ENCODE peak calls at places on chromosomes 1 and 21, in eight cellular contexts. O is neural progenitor cell, G is breast epithelium, U is uterus, F is upper lobe of right lung, V is cardiac muscle cell, W is AG04450, Y is foreskin keratinocyte. K is an unnamed sample. For H3K27me3, the result is how much of the 10 kb centered on the place peaks cover.

GRCh38 chr1:204997616-204998015 is 45.4 kb upstream of the CNTN2 start:
- DNase-seq in Y (no peak), W (no peak), G (no peak), V (peak), F (no peak), U (no peak), O (no peak), K (no peak)

GRCh38 chr1:94125551-94126514 is 4.9 kb upstream of the ABCA4 start:
- DNase-seq in G (no peak), F (no peak), Y (no peak), V (no peak), U (no peak), W (no peak), O (no peak), K (no peak)

GRCh38 chr1:17016317-17016661 is 4.6 kb upstream of the ATP13A2 start:
- DNase-seq in G (no peak), U (no peak), F (no peak), O (no peak), W (no peak), Y (peak), V (peak), K (no peak)

GRCh38 chr1:35810096-35810860 is 2.5 kb downstream of the AGO4 start:
- DNase-seq in V (peak), G (no peak), O (no peak), Y (peak), F (no peak), U (no peak), W (no peak), K (no peak)

GRCh38 chr1:20153000-20153418 is 13.9 kb downstream of the PLA2G2F start:
- DNase-seq in Y (no peak), V (peak), G (peak), O (peak), F (peak), W (no peak), U (no peak), K (no peak)

GRCh38 chr1:39635205-39635870 is 4.1 kb downstream of the HEYL start:
- DNase-seq in V (peak), G (no peak), O (no peak), F (no peak), W (no peak), Y (no peak), U (no peak), K (no peak)

GRCh38 chr1:156444407-156445001 is 56.1 kb downstream of the MEF2D start:
- DNase-seq in G (no peak), Y (no peak), F (no peak), O (peak), U (no peak), W (no peak), V (peak), K (no peak)

GRCh38 chr1:228154685-228155571 is 5.2 kb downstream of the GJC2 start:
- DNase-seq in U (no peak), F (peak), O (no peak), V (no peak), W (no peak), G (no peak), Y (peak), K (no peak)

GRCh38 chr1:192846950-192847349 is 38.1 kb downstream of the RGS2 start:
- DNase-seq in W (no peak), G (no peak), U (no peak), Y (peak), V (no peak), F (no peak), O (no peak), K (no peak)

GRCh38 chr1:233993651-233994050 is 89.2 kb downstream of the SLC35F3 start:
- DNase-seq in V (no peak), O (no peak), Y (peak), F (no peak), W (no peak), G (no peak), U (no peak), K (no peak)

GRCh38 chr1:170164103-170164763 is 18.5 kb downstream of the NTMT2 start:
- DNase-seq in G (no peak), V (no peak), U (no peak), O (no peak), F (no peak), Y (no peak), W (no peak), K (no peak)

GRCh38 chr1:178189814-178190213 is 95.9 kb downstream of the RASAL2 start:
- DNase-seq in G (no peak), Y (no peak), F (no peak), V (peak), U (no peak), W (no peak), O (peak), K (no peak)

GRCh38 chr1:53061859-53062714 is at the start of gene PODN:
- DNase-seq in G (no peak), Y (no peak), W (no peak), F (peak), V (peak), O (peak), U (peak), K (no peak)

GRCh38 chr1:53062731-53063591 is 948 bp downstream of the PODN start:
- DNase-seq in F (peak), V (no peak), G (no peak), O (peak), U (no peak), Y (no peak), W (no peak), K (no peak)

GRCh38 chr1:53065391-53065790 is 3.4 kb downstream of the PODN start:
- DNase-seq in G (peak), W (no peak), F (no peak), V (no peak), Y (no peak), O (no peak), U (no peak), K (no peak)

GRCh38 chr1:53066433-53066832 is 4.4 kb downstream of the PODN start:
- DNase-seq in Y (no peak), O (no peak), V (no peak), U (peak), W (no peak), G (peak), F (no peak), K (no peak)

DNA sequence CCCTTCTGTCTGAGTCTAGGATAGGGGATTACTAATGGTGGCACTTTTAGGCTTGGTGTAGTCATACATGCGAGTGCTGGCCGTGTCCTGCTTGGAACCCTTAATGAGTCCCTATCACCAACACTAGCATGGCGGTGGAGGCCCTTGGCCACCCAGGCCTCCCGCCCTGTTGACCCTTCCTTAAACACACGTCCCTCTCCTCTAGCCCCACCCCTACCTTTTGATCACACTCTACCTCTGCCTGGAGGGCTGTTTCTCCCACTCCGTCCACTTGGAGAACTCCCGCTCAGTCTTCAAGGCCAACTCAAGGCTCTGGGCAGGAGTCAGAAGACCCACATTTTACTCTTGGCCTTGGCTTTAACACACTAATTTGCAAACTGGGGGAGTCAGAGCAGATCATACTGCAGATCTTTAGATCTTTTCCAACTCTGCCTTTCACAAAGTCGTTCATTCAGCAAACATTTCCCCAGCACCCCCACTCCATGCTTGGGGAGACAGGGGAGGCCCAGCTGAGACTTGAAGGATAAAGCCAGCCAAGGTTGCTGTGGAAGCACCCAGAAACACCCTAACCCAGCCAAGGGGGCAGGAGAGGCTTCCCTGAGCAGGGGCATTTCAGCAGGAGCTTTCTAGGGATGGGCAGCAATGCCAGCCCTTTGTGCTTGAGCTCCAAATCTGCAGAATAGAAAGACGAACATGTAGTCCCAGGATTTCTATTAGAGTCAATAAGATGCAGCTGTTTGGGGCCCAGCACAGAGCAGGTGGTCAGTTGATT is 1.9 kb downstream of the PODN start:
- DNase-seq in U (no peak), G (no peak), Y (no peak), O (no peak), F (no peak), V (no peak), W (no peak), K (no peak)
- H3K27me3 ChIP-seq in U (under half), G (under half), Y (half or more), O (half or more), F (under half), V (half or more), W (under half), K (half or more)

GRCh38 chr1:155184835-155185782 is 11.5 kb downstream of the TRIM46 start:
- DNase-seq in V (no peak), Y (no peak), W (no peak), G (peak), U (no peak), F (peak), O (no peak), K (no peak)
- H3K27ac ChIP-seq in V (no peak), Y (no peak), W (no peak), G (peak), U (no peak), F (peak), O (no peak), K (no peak)

GRCh38 chr1:51058863-51059262 is 43.2 kb upstream of the C1orf185 start:
- DNase-seq in F (no peak), V (peak), G (no peak), O (peak), W (no peak), Y (peak), U (no peak), K (no peak)
- TF ChIP-seq CTCF in F (peak), V (peak), G (peak), O (peak), W (peak), Y (peak), U (no peak), K (no peak)

DNA sequence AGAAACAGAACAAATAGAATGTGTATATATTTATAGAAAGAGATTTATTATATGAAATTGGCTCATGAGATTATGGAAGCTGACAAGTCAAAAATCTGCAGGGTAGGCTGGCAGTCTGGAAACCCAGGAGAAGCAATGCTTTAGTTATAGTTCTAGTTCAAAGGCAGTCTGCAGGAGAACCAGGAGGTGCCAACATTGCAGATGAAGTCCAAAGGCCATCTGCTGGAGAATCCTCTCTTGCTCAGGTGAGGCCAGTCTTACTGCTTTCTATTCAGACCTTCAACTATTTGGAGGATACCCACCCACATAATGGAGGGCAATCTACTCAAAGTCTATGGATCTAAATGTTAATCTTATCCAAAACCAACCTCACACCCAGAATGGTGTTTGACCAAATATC is 75.9 kb upstream of the MRPS6 start:
- DNase-seq in F (no peak), W (no peak), Y (no peak), O (no peak), G (no peak), V (no peak), U (no peak), K (no peak)
- H3K27me3 ChIP-seq in F (under half), W (under half), Y (under half), O (under half), G (under half), V (under half), U (under half), K (under half)

GRCh38 chr1:18939398-18940302 is 16.8 kb downstream of the IFFO2 start:
- DNase-seq in U (no peak), W (no peak), V (peak), G (no peak), Y (peak), F (no peak), O (no peak), K (no peak)

GRCh38 chr1:18941221-18942141 is 15.0 kb downstream of the IFFO2 start:
- DNase-seq in F (no peak), V (peak), G (peak), W (peak), U (no peak), O (peak), Y (peak), K (no peak)

GRCh38 chr1:18942340-18942739 is 14.1 kb downstream of the IFFO2 start:
- DNase-seq in U (no peak), V (peak), O (no peak), Y (no peak), F (no peak), G (no peak), W (no peak), K (no peak)

GRCh38 chr1:18938707-18939070 is 17.8 kb downstream of the IFFO2 start:
- DNase-seq in W (no peak), V (no peak), G (no peak), Y (no peak), F (no peak), U (no peak), O (no peak), K (no peak)

GRCh38 chr1:18940303-18941020 is 16.0 kb downstream of the IFFO2 start:
- DNase-seq in W (no peak), V (peak), G (no peak), F (no peak), Y (no peak), U (no peak), O (no peak), K (no peak)
- H3K27ac ChIP-seq in W (peak), V (no peak), G (peak), F (no peak), Y (peak), U (no peak), O (no peak), K (no peak)

GRCh38 chr1:201504799-201505504 is 2.0 kb downstream of the CSRP1 start:
- DNase-seq in G (no peak), F (no peak), W (no peak), Y (no peak), U (no peak), O (no peak), V (no peak), K (no peak)

GRCh38 chr1:201505505-201505893 is 1.4 kb downstream of the CSRP1 start:
- DNase-seq in W (no peak), V (peak), Y (peak), G (no peak), U (peak), O (peak), F (no peak), K (no peak)

GRCh38 chr1:201508809-201509208 is 1.9 kb upstream of the CSRP1 start:
- DNase-seq in W (no peak), G (peak), F (no peak), Y (no peak), U (peak), O (no peak), V (no peak), K (no peak)

GRCh38 chr1:201506092-201506491 is 831 bp downstream of the CSRP1 start:
- DNase-seq in F (no peak), U (peak), Y (no peak), G (no peak), O (no peak), V (no peak), W (no peak), K (no peak)

DNA sequence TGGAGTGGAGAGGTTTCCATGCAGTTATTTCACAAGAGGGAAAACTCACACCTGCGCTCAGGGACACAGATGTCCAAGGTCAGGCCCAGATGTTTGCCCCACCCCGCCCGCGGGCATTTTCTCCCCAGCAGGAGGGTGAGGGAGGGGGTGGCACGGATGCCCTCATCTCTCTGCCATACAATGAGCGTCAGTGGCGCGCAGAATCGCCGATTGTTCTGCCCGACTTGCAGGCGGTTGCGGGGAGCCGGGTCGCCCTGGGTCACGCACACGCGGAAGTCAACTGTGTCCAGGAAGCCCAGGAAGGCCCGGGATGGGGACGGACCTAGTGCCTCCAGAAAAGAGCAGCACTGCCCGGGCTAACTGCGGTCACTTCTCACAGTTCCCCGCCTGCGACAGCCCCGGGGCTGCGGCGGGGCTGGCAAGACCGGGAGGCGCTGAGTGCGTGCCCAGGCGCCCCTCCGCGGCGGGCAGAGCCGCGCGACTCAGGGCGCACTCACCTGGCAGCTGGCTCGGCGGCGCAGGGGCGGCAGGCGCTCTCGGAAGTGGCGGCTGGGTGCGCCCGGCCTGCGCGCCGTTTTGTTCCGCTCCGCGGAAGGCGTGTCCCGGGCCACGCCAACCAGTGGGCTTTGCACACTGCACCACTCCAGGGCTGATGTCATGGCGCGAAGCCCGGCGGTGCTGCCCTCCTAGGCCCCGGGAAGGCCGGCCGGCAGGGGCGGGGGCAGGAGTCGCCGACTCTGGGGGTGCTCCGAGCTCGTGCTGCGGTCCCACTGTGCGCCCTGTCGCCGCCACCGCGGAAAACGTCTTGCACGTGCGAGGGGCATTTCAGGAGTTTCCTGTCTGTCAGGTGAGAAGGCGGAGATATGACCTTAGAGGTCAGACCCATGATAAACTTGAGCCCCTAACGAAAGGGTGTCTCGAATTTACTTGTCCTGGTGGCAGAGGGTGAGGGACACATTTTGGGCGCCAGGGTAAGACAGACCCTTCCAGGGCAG is at the start of gene CSRP1:
- DNase-seq in G (peak), W (no peak), U (peak), O (peak), V (peak), F (peak), Y (peak), K (peak)
- TF ChIP-seq CTCF in G (peak), W (no peak), U (no peak), O (no peak), V (no peak), F (no peak), Y (peak), K (peak)

DNA sequence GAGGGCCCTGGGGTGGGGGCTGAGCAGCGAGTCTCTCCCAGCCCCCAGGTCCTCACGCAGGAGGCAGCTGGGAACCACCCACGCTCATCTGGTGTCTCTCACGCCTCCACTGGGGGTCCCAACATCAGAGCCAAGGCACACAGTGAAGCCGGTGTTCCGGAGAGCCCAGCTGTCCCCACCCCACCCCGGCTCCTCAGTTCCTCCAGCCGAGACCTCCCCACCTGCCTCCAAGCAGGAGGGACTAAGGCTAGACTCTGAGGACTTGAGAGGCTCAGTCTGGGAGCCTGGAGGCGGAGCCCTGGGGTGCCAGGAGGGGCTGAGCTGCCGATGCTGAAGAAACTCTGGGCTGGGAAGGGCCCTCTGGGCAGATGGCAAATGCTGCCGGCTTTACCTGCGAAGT is 1.6 kb upstream of the HPCA start:
- DNase-seq in O (no peak), W (no peak), V (no peak), G (no peak), U (no peak), Y (no peak), F (no peak), K (no peak)
- H3K27me3 ChIP-seq in O (half or more), W (under half), V (under half), G (under half), U (under half), Y (half or more), F (half or more), K (half or more)

DNA sequence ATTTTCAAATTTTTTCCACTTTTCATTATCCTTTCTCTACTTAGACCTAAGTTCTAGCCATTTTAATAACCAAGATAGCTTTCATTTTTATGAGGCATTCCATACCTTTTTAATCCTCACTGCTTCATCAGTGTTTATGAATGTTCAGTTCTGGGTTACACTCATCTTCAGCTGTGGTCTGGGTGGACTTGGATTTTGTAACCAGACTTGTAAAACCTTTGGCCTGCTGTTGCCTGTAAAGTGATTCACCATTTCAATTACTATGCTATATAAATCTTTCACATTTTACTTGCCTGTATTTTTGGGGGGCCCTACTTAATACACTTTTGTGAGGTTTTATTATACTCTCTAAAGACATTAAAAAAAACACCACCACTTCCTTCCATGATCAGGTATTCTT is 46.2 kb downstream of the USP25 start:
- DNase-seq in Y (peak), F (no peak), O (no peak), G (no peak), U (no peak), W (peak), V (peak), K (no peak)
- H3K27ac ChIP-seq in Y (no peak), F (no peak), O (no peak), G (no peak), U (no peak), W (no peak), V (no peak), K (no peak)

DNA sequence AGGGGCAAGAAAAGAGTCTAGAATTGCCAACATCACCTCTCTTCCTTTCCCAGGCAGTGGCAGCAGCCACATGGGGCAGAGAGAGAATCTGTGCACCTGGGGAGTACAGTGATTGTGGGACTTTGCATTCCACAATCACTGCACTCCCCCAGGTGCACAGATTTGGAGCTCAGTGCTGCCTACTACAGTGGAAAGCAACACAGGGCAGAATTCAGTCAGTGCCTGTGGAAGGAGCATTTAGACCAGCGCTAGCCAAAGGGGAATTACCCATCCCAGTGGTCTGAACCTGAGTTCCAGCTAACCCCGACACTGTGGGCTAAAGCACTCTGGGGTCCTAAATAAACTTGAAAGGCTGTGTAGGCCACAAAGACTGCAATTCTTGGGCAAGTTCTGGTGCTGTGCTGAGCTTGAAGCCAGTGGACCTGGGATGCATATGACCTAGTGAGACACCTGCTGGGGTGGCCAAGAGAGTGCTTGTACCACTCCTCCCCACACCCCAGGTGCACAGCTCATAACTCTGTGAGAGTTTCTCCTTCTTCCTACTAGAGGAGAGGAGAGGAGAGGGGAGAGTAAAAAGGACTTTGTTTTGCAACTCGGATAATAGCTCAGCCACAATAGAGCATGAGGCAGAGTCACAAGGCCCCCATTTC is 50.3 kb downstream of the NUP210L start:
- DNase-seq in F (no peak), U (no peak), V (no peak), G (no peak), Y (peak), W (no peak), O (peak), K (no peak)
- TF ChIP-seq CTCF in F (peak), U (no peak), V (no peak), G (no peak), Y (peak), W (no peak), O (peak), K (no peak)